ENCODE peak calls at places on chromosomes 3 and 15, in eight cellular contexts. M is ovary, H is stomach, G is HCT116, W is transverse colon, J is heart left ventricle, Q is breast epithelium, D is IMR-90. X is an unnamed sample. For H3K27me3, the result is how much of the 10 kb centered on the place peaks cover.

GRCh38 chr15:91651251-91651650 is 202.3 kb upstream of the SLCO3A1 start:
- DNase-seq in M (no peak), H (no peak), G (no peak), W (no peak), J (no peak), Q (no peak), D (no peak), X (no peak)

GRCh38 chr15:72511536-72511935 is 37.4 kb downstream of the ARIH1 start:
- DNase-seq in M (no peak), H (no peak), G (no peak), W (no peak), J (no peak), Q (no peak), D (no peak), X (no peak)

GRCh38 chr15:57565326-57565725 is 26.4 kb upstream of the MYZAP start:
- DNase-seq in M (no peak), H (no peak), G (no peak), W (peak), J (no peak), Q (peak), D (peak), X (no peak)

GRCh38 chr3:132804498-132804897 is 82.3 kb upstream of the NPHP3 start:
- DNase-seq in M (no peak), H (no peak), G (no peak), W (no peak), J (no peak), Q (peak), D (no peak), X (no peak)

GRCh38 chr15:93028632-93029612 is 60.1 kb downstream of the RGMA start:
- DNase-seq in M (peak), H (peak), G (no peak), W (peak), J (peak), Q (peak), D (peak), X (peak)

GRCh38 chr3:64345351-64345750 is 120.1 kb upstream of the PRICKLE2 start:
- DNase-seq in M (no peak), H (no peak), G (no peak), W (no peak), J (no peak), Q (no peak), D (peak), X (no peak)

GRCh38 chr3:172280406-172281051 is 167.7 kb downstream of the GHSR start:
- DNase-seq in M (no peak), H (no peak), G (no peak), W (no peak), J (no peak), Q (no peak), D (peak), X (no peak)

GRCh38 chr15:39942753-39943150 is 8.8 kb downstream of the EIF2AK4 start:
- DNase-seq in M (no peak), H (no peak), G (no peak), W (no peak), J (no peak), Q (no peak), D (no peak), X (no peak)

GRCh38 chr15:71806452-71806931 is 3.9 kb upstream of the NR2E3 start:
- DNase-seq in M (no peak), H (no peak), G (no peak), W (no peak), J (no peak), Q (no peak), D (peak), X (no peak)

GRCh38 chr15:33988384-33988783 is 20.1 kb downstream of the CHRM5 start:
- DNase-seq in M (no peak), H (no peak), G (no peak), W (no peak), J (no peak), Q (no peak), D (peak), X (no peak)

GRCh38 chr3:141686477-141687280 is 51.4 kb upstream of the RNF7 start:
- DNase-seq in M (peak), H (peak), G (no peak), W (peak), J (peak), Q (peak), D (peak), X (peak)

GRCh38 chr15:36506733-36507356 is 72.6 kb upstream of the CDIN1 start:
- DNase-seq in M (no peak), H (no peak), G (no peak), W (no peak), J (no peak), Q (no peak), D (no peak), X (no peak)

GRCh38 chr15:55742927-55743614 is at the start of gene PRTG:
- DNase-seq in M (peak), H (peak), G (no peak), W (peak), J (peak), Q (no peak), D (peak), X (no peak)

GRCh38 chr3:128322030-128323022 is 144.4 kb downstream of the DNAJB8 start:
- DNase-seq in M (no peak), H (peak), G (no peak), W (peak), J (peak), Q (peak), D (peak), X (no peak)

GRCh38 chr15:51240066-51240465 is 98.3 kb downstream of the CYP19A1 start:
- DNase-seq in M (no peak), H (no peak), G (no peak), W (no peak), J (no peak), Q (no peak), D (no peak), X (no peak)

GRCh38 chr3:69197922-69198540 is 75.6 kb upstream of the LMOD3 start:
- DNase-seq in M (no peak), H (no peak), G (no peak), W (peak), J (no peak), Q (no peak), D (no peak), X (no peak)

GRCh38 chr3:47868306-47868705 is 65.4 kb downstream of the DHX30 start:
- DNase-seq in M (no peak), H (peak), G (no peak), W (no peak), J (no peak), Q (no peak), D (no peak), X (no peak)

GRCh38 chr15:94793641-94794040 is 562.3 kb downstream of the MCTP2 start:
- DNase-seq in M (no peak), H (no peak), G (no peak), W (no peak), J (no peak), Q (no peak), D (peak), X (no peak)

GRCh38 chr3:182092662-182093262 is 381.0 kb downstream of the SOX2 start:
- DNase-seq in M (no peak), H (no peak), G (no peak), W (no peak), J (no peak), Q (no peak), D (no peak), X (no peak)

GRCh38 chr3:52912885-52913731 is 15.8 kb upstream of the STIMATE start:
- DNase-seq in M (no peak), H (no peak), G (no peak), W (no peak), J (no peak), Q (no peak), D (no peak), X (no peak)

GRCh38 chr15:41011055-41011815 is 58.0 kb downstream of the CHAC1 start:
- DNase-seq in M (no peak), H (no peak), G (no peak), W (no peak), J (no peak), Q (no peak), D (peak), X (no peak)

GRCh38 chr3:187958432-187959003 is 195.4 kb upstream of the LPP start:
- DNase-seq in M (no peak), H (peak), G (no peak), W (peak), J (no peak), Q (no peak), D (no peak), X (no peak)

GRCh38 chr3:169661567-169662214 is 1.8 kb downstream of the MECOM start:
- DNase-seq in M (no peak), H (peak), G (no peak), W (peak), J (peak), Q (no peak), D (peak), X (no peak)

GRCh38 chr3:15667484-15667883 is 65.9 kb downstream of the BTD start:
- DNase-seq in M (no peak), H (no peak), G (no peak), W (no peak), J (no peak), Q (no peak), D (no peak), X (no peak)

GRCh38 chr3:188979236-188979635 is 192.5 kb upstream of the TPRG1 start:
- DNase-seq in M (no peak), H (no peak), G (no peak), W (no peak), J (no peak), Q (no peak), D (no peak), X (no peak)

GRCh38 chr3:197501496-197501878 is 54.3 kb downstream of the BDH1 start:
- DNase-seq in M (no peak), H (no peak), G (no peak), W (peak), J (no peak), Q (no peak), D (peak), X (no peak)

GRCh38 chr15:33278816-33279612 is 31.8 kb upstream of the RYR3 start:
- DNase-seq in M (no peak), H (no peak), G (peak), W (no peak), J (no peak), Q (no peak), D (peak), X (no peak)

GRCh38 chr3:128420720-128421438 is 45.8 kb downstream of the DNAJB8 start:
- DNase-seq in M (no peak), H (no peak), G (no peak), W (no peak), J (no peak), Q (no peak), D (no peak), X (no peak)

GRCh38 chr3:27511724-27512422 is 27.7 kb upstream of the SLC4A7 start:
- DNase-seq in M (no peak), H (no peak), G (no peak), W (no peak), J (no peak), Q (no peak), D (no peak), X (no peak)

DNA sequence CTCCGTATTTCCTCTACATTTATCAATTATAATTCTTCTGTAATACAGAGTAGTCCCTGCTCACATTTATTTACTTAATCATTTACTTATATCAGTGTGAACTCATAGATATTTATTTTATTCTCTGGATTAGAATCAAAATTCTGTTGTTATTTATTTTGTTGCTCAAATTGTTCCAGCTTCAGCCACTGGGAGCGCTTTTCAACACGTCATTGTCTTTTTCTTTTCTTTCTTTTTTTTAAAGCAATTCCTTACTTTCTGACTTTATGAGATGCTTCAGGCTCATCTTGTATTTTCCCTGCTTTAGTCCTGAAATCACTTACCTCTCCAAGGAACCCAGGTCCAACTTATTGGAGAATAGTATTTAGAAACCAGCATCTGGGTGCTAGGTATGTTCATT is 53.4 kb downstream of the GLCE start:
- DNase-seq in M (no peak), H (no peak), G (no peak), W (no peak), J (no peak), Q (no peak), D (no peak), X (no peak)
- TF ChIP-seq CTCF in M (no peak), H (no peak), G (peak), W (no peak), J (no peak), Q (no peak), D (no peak), X (no peak)

DNA sequence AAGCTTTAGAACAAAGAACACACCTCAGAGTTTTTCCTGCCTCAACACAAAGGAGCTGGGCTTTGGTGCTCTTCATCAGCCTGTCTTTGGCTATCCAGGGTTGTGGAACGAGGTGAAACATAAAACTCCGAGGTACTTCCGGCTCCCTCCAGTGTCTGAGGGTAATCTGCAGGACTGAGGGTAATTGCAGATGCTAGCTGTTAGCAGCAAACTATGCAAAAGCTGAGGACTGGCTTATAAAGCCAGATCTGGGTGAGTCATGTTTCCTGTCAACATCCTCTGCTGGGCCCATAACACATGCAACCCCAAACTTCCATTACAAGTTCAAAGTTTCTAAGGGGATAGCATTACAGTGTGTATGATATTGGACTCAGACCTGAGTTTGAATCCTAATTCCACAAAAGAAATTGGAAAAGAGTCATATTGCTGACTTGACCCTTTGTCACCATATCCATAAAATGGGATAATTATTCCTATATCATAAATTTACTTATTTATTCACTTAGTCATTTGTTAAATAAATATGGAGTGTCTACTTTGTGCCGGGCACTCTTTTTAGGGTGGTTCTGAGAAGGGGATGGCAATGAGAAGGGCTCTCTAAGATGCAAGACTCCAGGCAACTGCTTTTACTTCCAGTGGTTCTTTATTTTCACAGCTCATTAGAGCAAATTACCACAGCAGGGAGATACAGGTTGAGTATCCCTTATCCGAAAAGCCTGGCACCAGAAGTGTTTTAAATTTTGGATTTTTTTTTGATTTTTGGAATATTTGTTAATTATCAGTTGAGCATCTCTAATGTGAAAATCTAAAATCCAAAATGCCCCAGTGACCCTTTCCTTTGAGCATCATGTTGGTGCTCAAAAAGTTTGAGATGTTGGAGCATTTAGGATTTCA is 9.5 kb upstream of the TRIM69 start:
- DNase-seq in M (no peak), H (peak), G (peak), W (peak), J (peak), Q (peak), D (peak), X (peak)
- TF ChIP-seq POLR2A in M (no peak), H (no peak), G (peak), W (peak), J (no peak), Q (no peak), D (peak), X (no peak)

GRCh38 chr3:43855674-43856299 is 165.0 kb downstream of the ABHD5 start:
- DNase-seq in M (peak), H (peak), G (peak), W (peak), J (peak), Q (no peak), D (peak), X (peak)

GRCh38 chr3:43856761-43857160 is 166.0 kb downstream of the ABHD5 start:
- DNase-seq in M (no peak), H (no peak), G (no peak), W (no peak), J (no peak), Q (no peak), D (no peak), X (no peak)

GRCh38 chr3:43858052-43858701 is 167.4 kb downstream of the ABHD5 start:
- DNase-seq in M (no peak), H (no peak), G (no peak), W (no peak), J (no peak), Q (no peak), D (peak), X (no peak)

GRCh38 chr3:43856351-43856750 is 165.6 kb downstream of the ABHD5 start:
- DNase-seq in M (no peak), H (no peak), G (no peak), W (no peak), J (no peak), Q (no peak), D (no peak), X (no peak)

DNA sequence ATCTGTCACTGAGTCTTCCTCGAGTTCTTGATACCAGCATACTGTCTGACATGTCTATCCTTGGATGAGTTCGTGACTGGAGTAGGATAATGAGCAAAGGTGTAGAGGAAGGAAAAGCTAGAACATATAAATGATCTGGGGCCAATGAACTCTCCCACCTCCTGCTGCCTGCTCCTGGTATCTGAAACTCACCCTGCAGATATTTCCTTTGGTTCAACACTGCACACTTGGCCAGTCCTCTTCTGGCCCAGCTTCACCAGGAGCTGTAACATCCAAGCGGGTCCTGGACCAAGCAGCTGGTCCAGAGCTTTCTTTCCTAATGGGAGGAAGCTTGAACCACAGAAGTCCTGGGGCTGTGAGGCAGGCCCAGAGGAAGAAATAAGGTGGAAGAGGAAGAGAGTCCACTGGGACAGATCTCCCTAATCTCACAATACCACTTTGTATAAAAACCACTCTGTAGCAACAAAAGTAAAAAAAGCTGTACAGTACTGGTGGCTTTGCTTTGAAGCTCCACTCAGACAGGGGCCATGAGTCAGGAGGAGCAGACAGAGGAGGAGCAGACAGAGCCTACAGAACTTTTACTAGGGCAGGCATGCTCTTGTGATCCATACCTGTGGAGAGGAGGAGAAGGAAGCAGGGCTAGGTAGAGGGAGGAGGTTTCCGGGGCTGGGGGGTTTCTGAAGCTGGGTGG is 166.8 kb downstream of the ABHD5 start:
- DNase-seq in M (no peak), H (no peak), G (no peak), W (no peak), J (no peak), Q (no peak), D (peak), X (no peak)
- H3K27me3 ChIP-seq in M (under half), H (half or more), G (under half), W (half or more), J (under half), Q (under half), D (under half), X (under half)

GRCh38 chr15:38275951-38276350 is 23.3 kb downstream of the SPRED1 start:
- DNase-seq in M (no peak), H (no peak), G (no peak), W (no peak), J (no peak), Q (no peak), D (peak), X (no peak)
- TF ChIP-seq CTCF in M (no peak), H (no peak), G (no peak), W (no peak), J (no peak), Q (no peak), D (no peak), X (no peak)

GRCh38 chr3:167952969-167953368 is 142.8 kb downstream of the GOLIM4 start:
- DNase-seq in M (no peak), H (no peak), G (no peak), W (no peak), J (no peak), Q (no peak), D (no peak), X (no peak)
- TF ChIP-seq POLR2A in M (no peak), H (no peak), G (no peak), W (no peak), J (no peak), Q (no peak), D (no peak), X (no peak)

GRCh38 chr3:12583280-12583679 is 26.4 kb downstream of the MKRN2 start:
- DNase-seq in M (no peak), H (no peak), G (no peak), W (no peak), J (no peak), Q (no peak), D (no peak), X (no peak)

GRCh38 chr3:12585970-12586369 is 29.1 kb downstream of the MKRN2 start:
- DNase-seq in M (no peak), H (no peak), G (no peak), W (no peak), J (no peak), Q (no peak), D (no peak), X (no peak)

GRCh38 chr3:12584091-12584490 is 27.2 kb downstream of the MKRN2 start:
- DNase-seq in M (no peak), H (no peak), G (no peak), W (no peak), J (no peak), Q (no peak), D (no peak), X (no peak)

GRCh38 chr3:12586403-12586802 is 29.5 kb downstream of the MKRN2 start:
- DNase-seq in M (no peak), H (no peak), G (no peak), W (no peak), J (no peak), Q (no peak), D (no peak), X (no peak)

DNA sequence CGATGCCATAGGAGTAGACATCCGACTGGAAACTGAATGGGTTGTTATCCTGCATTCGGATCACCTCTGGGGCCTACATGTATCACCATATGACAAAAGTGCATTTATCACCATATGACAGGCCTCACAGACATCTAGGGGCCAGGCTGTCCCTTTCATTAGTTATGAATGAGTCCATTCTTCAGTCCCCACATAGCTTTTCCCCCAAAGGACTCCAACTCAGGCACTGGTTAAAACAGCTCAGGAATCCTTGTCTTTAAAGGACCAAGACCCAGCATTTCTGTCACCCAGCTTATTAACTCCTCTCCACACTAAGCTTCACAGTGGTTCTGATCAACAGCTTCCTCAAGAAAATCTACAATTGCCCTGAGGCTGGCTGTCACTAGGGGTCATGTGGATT is 28.3 kb downstream of the MKRN2 start:
- DNase-seq in M (no peak), H (no peak), G (no peak), W (no peak), J (no peak), Q (no peak), D (no peak), X (no peak)
- H3K27me3 ChIP-seq in M (under half), H (under half), G (under half), W (under half), J (under half), Q (under half), D (under half), X (under half)

DNA sequence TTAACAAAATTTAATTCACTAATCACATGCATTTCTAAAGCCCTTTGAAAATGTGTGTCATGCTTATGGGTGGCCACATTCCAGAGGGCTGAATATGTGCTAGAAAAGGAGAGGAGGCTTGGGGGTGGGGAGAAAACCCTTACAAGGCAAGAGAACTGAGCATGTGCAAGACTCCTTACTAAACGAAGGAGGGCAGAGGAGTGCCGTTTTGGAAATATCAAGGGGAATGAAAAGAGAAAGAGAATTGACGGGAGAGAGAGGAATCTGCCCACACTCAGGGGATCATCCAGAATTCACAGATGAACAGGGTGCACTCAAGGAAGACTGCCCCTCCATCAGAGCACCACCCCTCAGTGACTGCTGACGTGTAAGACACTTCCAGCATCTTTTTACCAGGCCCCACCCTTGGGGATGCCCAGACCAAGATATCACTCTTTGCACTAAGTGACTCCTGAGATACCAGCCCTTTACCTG is 37.9 kb upstream of the TSC22D2 start:
- DNase-seq in M (no peak), H (no peak), G (peak), W (peak), J (peak), Q (peak), D (peak), X (no peak)
- TF ChIP-seq CTCF in M (no peak), H (no peak), G (no peak), W (no peak), J (peak), Q (no peak), D (peak), X (no peak)

X was measured in prostate gland.